ENCODE peak calls at places on chromosomes 4 and X, in six cellular contexts. V is KG1; O is tibial artery; A is effector CD4-positive, alpha-beta T cell; G is HCEC 1CT; B is glutamatergic neuron. Q is an unnamed sample.

GRCh38 chrX:30892591-30892990 is 3.5 kb upstream of the TAB3 start:
- DNase-seq in O (no peak), G (no peak), B (no peak), A (no peak), V (no peak), Q (no peak)

GRCh38 chr4:87545052-87545451 is 15.9 kb upstream of the SPARCL1 start:
- DNase-seq in V (no peak), O (no peak), B (no peak), A (no peak), G (no peak), Q (no peak)

GRCh38 chr4:141415651-141416050 is 195.0 kb downstream of the ZNF330 start:
- DNase-seq in O (no peak), G (no peak), A (no peak), B (no peak), V (no peak), Q (no peak)

GRCh38 chr4:2292679-2293108 is 30.8 kb upstream of the MXD4 start:
- DNase-seq in B (no peak), A (no peak), O (no peak), G (peak; percentile 34), V (no peak), Q (no peak)

GRCh38 chr4:174794706-174795105 is 34.3 kb downstream of the GLRA3 start:
- DNase-seq in G (peak; percentile 13), B (no peak), O (no peak), A (no peak), V (no peak), Q (no peak)

GRCh38 chrX:118823263-118824172 is at the start of gene ZCCHC12:
- DNase-seq in V (no peak), O (no peak), A (peak; percentile 10), G (no peak), B (peak; percentile 79), Q (peak; percentile 32)

GRCh38 chrX:30023451-30023850 is 191.9 kb upstream of the MAGEB2 start:
- DNase-seq in A (no peak), O (no peak), B (no peak), G (peak; percentile 76), V (no peak), Q (no peak)

GRCh38 chrX:63012574-63012973 is 338.6 kb downstream of the SPIN4 start:
- DNase-seq in O (no peak), A (no peak), G (no peak), V (no peak), B (no peak), Q (no peak)

GRCh38 chr4:74692973-74693372 is 101.3 kb downstream of the BTC start:
- DNase-seq in G (no peak), B (no peak), V (no peak), A (no peak), O (no peak), Q (no peak)

GRCh38 chr4:32499176-32499575 is 1779.0 kb downstream of the PCDH7 start:
- DNase-seq in A (no peak), B (no peak), O (no peak), V (no peak), G (no peak), Q (no peak)

GRCh38 chr4:129223955-129224354 is 128.0 kb downstream of the C4orf33 start:
- DNase-seq in O (no peak), V (no peak), A (no peak), B (no peak), G (no peak), Q (no peak)

GRCh38 chr4:101967697-101968346 is 177.3 kb downstream of the BANK1 start:
- DNase-seq in G (no peak), B (no peak), V (no peak), O (no peak), A (no peak), Q (no peak)

GRCh38 chr4:76380561-76380960 is 40.4 kb downstream of the CCDC158 start:
- DNase-seq in V (no peak), B (no peak), O (no peak), A (no peak), G (no peak), Q (no peak)

GRCh38 chr4:147003956-147004580 is 58.4 kb upstream of the TTC29 start:
- DNase-seq in O (no peak), G (no peak), A (no peak), V (no peak), B (no peak), Q (no peak)